ENCODE peak calls at places on chromosome 21, in seven cellular contexts. P, U, M, B, X, G and V are unnamed samples.

GRCh38 chr21:16279658-16280581 is 550.1 kb downstream of the USP25 start:
- DNase-seq in P (no peak), U (peak; percentile 71), M (no peak), B (peak; percentile 62), X (no peak), G (no peak), V (peak; percentile 33)

GRCh38 chr21:42388740-42389448 is 7.0 kb downstream of the TMPRSS3 start:
- DNase-seq in P (no peak), U (no peak), M (peak; percentile 87), B (peak; percentile 32), X (peak; percentile 71), G (no peak), V (no peak)

GRCh38 chr21:45499970-45500575 is 42.2 kb downstream of the SLC19A1 start:
- DNase-seq in P (no peak), U (no peak), M (no peak), B (no peak), X (no peak), G (no peak), V (no peak)

GRCh38 chr21:36113647-36114428 is 21.0 kb upstream of the CBR3 start:
- DNase-seq in P (no peak), U (no peak), M (peak; percentile 70), B (no peak), X (peak; percentile 67), G (peak; percentile 78), V (no peak)

GRCh38 chr21:46155514-46156377 is at the start of gene FTCD:
- DNase-seq in P (no peak), U (no peak), M (no peak), B (no peak), X (no peak), G (no peak), V (peak; percentile 63)

GRCh38 chr21:43640437-43640836 is 18.9 kb downstream of the HSF2BP start:
- DNase-seq in P (no peak), U (no peak), M (no peak), B (no peak), X (peak; percentile 69), G (peak; percentile 30), V (no peak)

GRCh38 chr21:16476056-16476850 is 746.5 kb downstream of the USP25 start:
- DNase-seq in P (no peak), U (peak; percentile 38), M (no peak), B (no peak), X (no peak), G (no peak), V (no peak)

GRCh38 chr21:35045539-35046222 is 3.4 kb downstream of the RUNX1 start:
- DNase-seq in P (no peak), U (no peak), M (no peak), B (no peak), X (no peak), G (no peak), V (no peak)

GRCh38 chr21:45407629-45408247 is 2.8 kb downstream of the COL18A1 start:
- DNase-seq in P (no peak), U (no peak), M (no peak), B (no peak), X (peak; percentile 65), G (peak; percentile 67), V (no peak)

GRCh38 chr21:38751379-38752050 is 54.2 kb upstream of the ETS2 start:
- DNase-seq in P (no peak), U (no peak), M (no peak), B (no peak), X (no peak), G (no peak), V (no peak)

GRCh38 chr21:39088831-39089380 is 94.3 kb downstream of the PSMG1 start:
- DNase-seq in P (no peak), U (peak; percentile 52), M (no peak), B (no peak), X (no peak), G (peak; percentile 66), V (no peak)

GRCh38 chr21:42424848-42425602 is 21.3 kb downstream of the UBASH3A start:
- DNase-seq in P (no peak), U (no peak), M (peak; percentile 32), B (no peak), X (no peak), G (no peak), V (no peak)

GRCh38 chr21:24671901-24672300 is 935.4 kb downstream of the MRPL39 start:
- DNase-seq in P (no peak), U (no peak), M (no peak), B (no peak), X (no peak), G (peak; percentile 39), V (no peak)

GRCh38 chr21:46269466-46269865 is 15.9 kb downstream of the MCM3AP start:
- DNase-seq in P (no peak), U (no peak), M (no peak), B (no peak), X (peak; percentile 58), G (peak; percentile 97), V (no peak)

GRCh38 chr21:42453301-42454220 is 42.5 kb downstream of the RSPH1 start:
- DNase-seq in P (no peak), U (no peak), M (no peak), B (no peak), X (no peak), G (no peak), V (no peak)

GRCh38 chr21:42495027-42495426 is 997 bp downstream of the RSPH1 start:
- DNase-seq in P (no peak), U (no peak), M (no peak), B (no peak), X (no peak), G (no peak), V (no peak)

GRCh38 chr21:14737922-14738321 is 191.8 kb upstream of the SAMSN1 start:
- DNase-seq in P (peak; percentile 37), U (peak; percentile 55), M (peak; percentile 74), B (peak; percentile 76), X (peak; percentile 37), G (peak; percentile 83), V (peak; percentile 66)

GRCh38 chr21:39568380-39568779 is 44.4 kb upstream of the B3GALT5 start:
- DNase-seq in P (no peak), U (no peak), M (no peak), B (no peak), X (no peak), G (no peak), V (no peak)

GRCh38 chr21:18191139-18191538 is 53.5 kb upstream of the CHODL start:
- DNase-seq in P (no peak), U (no peak), M (no peak), B (no peak), X (no peak), G (no peak), V (no peak)

GRCh38 chr21:31781737-31782136 is 49.8 kb upstream of the SCAF4 start:
- DNase-seq in P (no peak), U (peak; percentile 77), M (no peak), B (no peak), X (no peak), G (peak; percentile 20), V (peak; percentile 62)

GRCh38 chr21:14403681-14404318 is 20.9 kb upstream of the HSPA13 start:
- DNase-seq in P (peak; percentile 13), U (peak; percentile 49), M (peak; percentile 60), B (peak; percentile 46), X (no peak), G (peak; percentile 65), V (peak; percentile 47)

GRCh38 chr21:28541371-28542112 is 451.1 kb downstream of the LTN1 start:
- DNase-seq in P (no peak), U (no peak), M (no peak), B (no peak), X (no peak), G (no peak), V (no peak)
- TF ChIP-seq EZH2 in P (no peak), U (no peak), M (no peak), B (no peak), X (no peak), G (no peak), V (no peak)

GRCh38 chr21:29102791-29103257 is 27.6 kb upstream of the MAP3K7CL start:
- DNase-seq in P (no peak), U (no peak), M (no peak), B (no peak), X (no peak), G (no peak), V (no peak)

GRCh38 chr21:29104239-29104708 is 26.2 kb upstream of the MAP3K7CL start:
- DNase-seq in P (no peak), U (no peak), M (no peak), B (no peak), X (no peak), G (no peak), V (no peak)

DNA sequence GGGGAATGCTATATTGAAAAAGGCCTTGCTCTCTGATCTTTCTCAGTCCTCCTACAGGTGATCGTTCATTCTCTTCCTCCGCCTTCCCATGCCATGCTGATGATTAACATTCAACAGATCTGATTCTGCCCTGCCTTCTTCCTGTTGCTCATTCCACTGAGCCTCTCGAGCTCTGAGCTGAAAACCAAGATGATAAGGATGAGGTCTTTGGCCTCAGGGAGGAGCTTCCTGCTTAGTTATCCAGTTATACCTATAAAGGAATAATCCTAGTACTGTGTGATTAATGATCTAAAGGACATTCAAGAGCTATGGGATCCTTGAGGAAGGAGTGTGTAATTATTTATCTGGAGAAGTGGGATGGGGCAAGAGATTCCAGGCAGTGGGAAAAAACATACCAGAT is 25.2 kb upstream of the MAP3K7CL start:
- DNase-seq in P (no peak), U (peak; percentile 59), M (no peak), B (no peak), X (peak; percentile 54), G (peak; percentile 80), V (peak; percentile 65)
- H3K9me2 ChIP-seq in P (no peaks in the 10 kb centered on the region), U (no peaks in the 10 kb centered on the region), M (no peaks in the 10 kb centered on the region), B (no peaks in the 10 kb centered on the region), X (no peaks in the 10 kb centered on the region), G (no peaks in the 10 kb centered on the region), V (no peaks in the 10 kb centered on the region)

DNA sequence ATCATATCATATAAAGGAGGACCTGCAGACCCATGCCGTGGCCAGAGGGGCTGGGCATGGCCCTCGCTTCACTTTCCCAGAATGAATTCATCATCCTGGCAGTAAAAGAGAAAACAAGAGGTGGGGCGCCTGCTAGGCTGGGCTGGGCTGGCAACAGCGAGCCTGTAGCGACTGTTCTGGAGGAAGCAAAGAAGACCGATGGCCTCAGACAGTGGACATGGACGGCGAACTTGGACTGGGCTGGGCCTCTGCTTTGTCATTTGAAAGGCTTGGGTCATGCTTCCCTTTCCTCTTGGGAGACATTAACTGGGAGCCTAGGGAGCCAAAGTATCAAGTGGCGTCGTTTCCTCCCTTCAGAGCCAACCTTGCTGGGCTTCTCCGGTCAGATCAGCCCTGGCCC is 401 bp upstream of the FAM3B start:
- DNase-seq in P (no peak), U (no peak), M (no peak), B (no peak), X (no peak), G (no peak), V (no peak)
- TF ChIP-seq EZH2 in P (no peak), U (no peak), M (no peak), B (no peak), X (no peak), G (no peak), V (no peak)

GRCh38 chr21:34024382-34024693 is 49.0 kb upstream of the MRPS6 start:
- DNase-seq in P (no peak), U (no peak), M (no peak), B (no peak), X (no peak), G (no peak), V (no peak)

GRCh38 chr21:34034369-34035014 is 38.9 kb upstream of the MRPS6 start:
- DNase-seq in P (no peak), U (no peak), M (no peak), B (peak; percentile 23), X (no peak), G (no peak), V (no peak)

GRCh38 chr21:34027727-34028461 is 45.5 kb upstream of the MRPS6 start:
- DNase-seq in P (no peak), U (peak; percentile 60), M (no peak), B (no peak), X (no peak), G (no peak), V (peak; percentile 55)

GRCh38 chr21:34031835-34032370 is 41.5 kb upstream of the MRPS6 start:
- DNase-seq in P (no peak), U (no peak), M (peak; percentile 74), B (no peak), X (no peak), G (no peak), V (peak; percentile 23)

GRCh38 chr21:34029724-34030528 is 43.5 kb upstream of the MRPS6 start:
- DNase-seq in P (peak; percentile 84), U (peak; percentile 91), M (peak; percentile 82), B (peak; percentile 95), X (peak; percentile 78), G (peak; percentile 31), V (peak; percentile 54)
- H3K9me2 ChIP-seq in P (no peaks in the 10 kb centered on the region), U (no peaks in the 10 kb centered on the region), M (no peaks in the 10 kb centered on the region), B (no peaks in the 10 kb centered on the region), X (no peaks in the 10 kb centered on the region), G (no peaks in the 10 kb centered on the region), V (no peaks in the 10 kb centered on the region)